ENCODE peak calls at places on chromosomes 5 and 9, in five cellular contexts. P is Panc1; U is CD8-positive, alpha-beta T cell; T is right cardiac atrium; D is fibroblast of villous mesenchyme. M is an unnamed sample.

GRCh38 chr5:123617561-123617960 is 105.6 kb downstream of the CSNK1G3 start:
- DNase-seq in P (no peak), U (no peak), T (no peak), D (no peak), M (no peak)

GRCh38 chr9:104329245-104329644 is 174.8 kb upstream of the OR13F1 start:
- DNase-seq in P (no peak), U (no peak), T (no peak), D (no peak), M (no peak)

GRCh38 chr5:127892467-127893207 is 189.4 kb downstream of the CCDC192 start:
- DNase-seq in P (no peak), U (no peak), T (no peak), D (peak; percentile 47), M (peak; percentile 79)

GRCh38 chr5:127290019-127290945 is at the start of gene MEGF10:
- DNase-seq in P (no peak), U (no peak), T (peak; percentile 79), D (peak; percentile 44), M (peak; percentile 42)

GRCh38 chr5:109916481-109917153 is 226.9 kb downstream of the MAN2A1 start:
- DNase-seq in P (no peak), U (no peak), T (no peak), D (no peak), M (no peak)

GRCh38 chr5:1538741-1539392 is 15.1 kb upstream of the LPCAT1 start:
- DNase-seq in P (no peak), U (no peak), T (no peak), D (no peak), M (no peak)

GRCh38 chr9:34431661-34432060 is 26.7 kb downstream of the FAM219A start:
- DNase-seq in P (no peak), U (no peak), T (peak; percentile 56), D (no peak), M (no peak)

GRCh38 chr9:121763131-121763530 is 111.7 kb downstream of the DAB2IP start:
- DNase-seq in P (no peak), U (no peak), T (peak; percentile 24), D (no peak), M (no peak)

GRCh38 chr5:78843436-78843835 is 141.7 kb downstream of the ARSB start:
- DNase-seq in P (no peak), U (no peak), T (no peak), D (no peak), M (no peak)

GRCh38 chr5:59661939-59662615 is 231.4 kb downstream of the PDE4D start:
- DNase-seq in P (no peak), U (no peak), T (no peak), D (peak; percentile 45), M (peak; percentile 43)

DNA sequence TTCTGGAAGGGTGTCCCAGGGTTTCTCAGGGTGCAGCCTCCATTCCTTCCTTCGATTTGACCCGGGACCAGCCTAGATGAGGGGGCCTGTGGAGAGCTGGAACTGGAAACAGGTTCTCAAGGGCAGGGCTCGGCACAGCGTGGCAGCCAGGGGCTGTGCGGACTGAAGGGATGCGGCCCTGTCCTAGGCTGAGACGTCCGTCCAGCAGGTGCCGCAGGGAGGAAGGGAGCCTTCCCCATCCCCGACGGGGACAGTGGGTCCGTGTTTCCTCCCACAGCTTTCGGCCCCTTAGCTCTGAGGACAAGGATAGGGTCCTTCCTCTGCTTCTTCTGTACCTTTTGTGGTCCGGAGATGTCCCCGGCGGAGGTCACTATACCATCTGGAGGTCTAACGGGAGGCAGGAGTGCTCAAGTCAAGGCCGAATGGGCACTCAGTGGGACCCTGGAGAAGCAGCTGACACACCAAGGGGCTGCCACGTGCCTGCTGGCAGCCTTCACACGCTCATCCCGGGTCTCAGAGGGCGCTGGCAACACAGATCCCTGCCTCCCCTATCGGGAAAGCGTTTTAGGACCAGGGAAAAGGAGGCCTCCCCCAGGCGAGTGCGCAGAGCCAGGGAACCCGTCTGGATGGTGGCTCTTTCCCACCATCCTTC is 49.9 kb downstream of the USP20 start:
- DNase-seq in P (no peak), U (no peak), T (peak; percentile 82), D (no peak), M (no peak)
- H3K4me3 ChIP-seq in P (no peak overlapping the region), U (peak overlapping the region; percentile 92), T (peak overlapping the region; percentile 15), D (no peak overlapping the region), M (no peak overlapping the region)

GRCh38 chr9:127963359-127964064 is 17.3 kb downstream of the EEIG1 start:
- DNase-seq in P (no peak), U (no peak), T (peak; percentile 78), D (no peak), M (no peak)
- H3K4me3 ChIP-seq in P (no peak overlapping the region), U (peak overlapping the region; percentile 42), T (no peak overlapping the region), D (no peak overlapping the region), M (no peak overlapping the region)

DNA sequence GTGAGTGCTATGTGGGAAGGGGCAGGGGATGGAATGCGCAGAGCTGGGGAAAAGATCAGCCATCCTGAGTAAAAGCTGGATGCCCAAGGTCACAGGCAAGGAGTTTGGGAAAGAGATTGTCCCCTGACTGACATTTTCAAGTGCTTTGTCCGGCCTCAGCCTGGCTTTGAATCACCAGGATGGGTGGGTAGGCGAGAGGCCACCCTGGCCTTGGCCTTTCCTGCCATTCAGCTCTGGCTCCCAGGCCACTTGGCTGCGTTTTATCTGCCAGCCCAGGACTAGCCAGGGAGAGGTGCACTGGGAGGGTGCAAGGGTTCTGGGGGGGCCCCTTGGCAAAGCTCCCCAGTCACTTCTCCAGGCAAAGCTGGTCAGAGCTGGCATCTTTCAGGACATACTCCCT is 37.4 kb upstream of the SYNPO start:
- DNase-seq in P (no peak), U (no peak), T (peak; percentile 71), D (no peak), M (no peak)
- H3K4me3 ChIP-seq in P (no peak overlapping the region), U (no peak overlapping the region), T (no peak overlapping the region), D (no peak overlapping the region), M (peak overlapping the region; percentile 58)

GRCh38 chr9:130433168-130433946 is 11.4 kb upstream of the ASS1 start:
- DNase-seq in P (no peak), U (no peak), T (peak; percentile 81), D (peak; percentile 47), M (peak; percentile 49)

GRCh38 chr9:130432362-130432761 is 12.4 kb upstream of the ASS1 start:
- DNase-seq in P (no peak), U (no peak), T (peak; percentile 45), D (no peak), M (no peak)

GRCh38 chr9:130433947-130434262 is 10.9 kb upstream of the ASS1 start:
- DNase-seq in P (no peak), U (no peak), T (no peak), D (no peak), M (no peak)

GRCh38 chr9:130431536-130432303 is 13.0 kb upstream of the ASS1 start:
- DNase-seq in P (no peak), U (no peak), T (peak; percentile 39), D (no peak), M (no peak)

DNA sequence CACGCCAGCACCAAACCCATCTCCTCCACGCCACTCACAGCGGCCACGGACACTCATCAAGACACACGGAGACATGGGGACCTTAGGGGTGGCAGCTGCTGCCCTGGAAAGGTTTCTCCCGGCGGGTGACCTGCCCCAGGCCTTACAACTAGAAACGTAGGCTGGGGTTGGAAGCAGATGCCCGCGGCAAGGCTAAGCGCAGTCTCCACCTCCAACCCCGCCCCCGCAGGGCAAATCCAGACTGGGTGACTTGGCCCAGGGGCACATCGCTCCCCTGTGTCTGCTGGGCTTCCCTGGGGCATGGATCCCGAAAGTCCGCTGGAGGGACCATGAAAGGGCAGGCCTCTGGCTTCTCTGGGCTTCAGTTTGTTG is 12.0 kb upstream of the ASS1 start:
- DNase-seq in P (no peak), U (no peak), T (peak; percentile 46), D (no peak), M (no peak)
- H3K4me3 ChIP-seq in P (peak overlapping the region; percentile 41), U (peak overlapping the region; percentile 30), T (no peak overlapping the region), D (no peak overlapping the region), M (no peak overlapping the region)

GRCh38 chr5:131776451-131776850 is 20.4 kb downstream of the FNIP1 start:
- DNase-seq in P (no peak), U (no peak), T (no peak), D (no peak), M (peak; percentile 34)
- H3K4me3 ChIP-seq in P (no peak overlapping the region), U (no peak overlapping the region), T (no peak overlapping the region), D (no peak overlapping the region), M (no peak overlapping the region)

GRCh38 chr5:141186897-141187512 is at the start of gene PCDHB9:
- DNase-seq in P (no peak), U (no peak), T (no peak), D (peak; percentile 8), M (peak; percentile 7)
- H3K4me3 ChIP-seq in P (peak within 1 kb of the TSS; percentile 39), U (no peak within 1 kb of the TSS), T (peak within 1 kb of the TSS; percentile 6), D (no peak within 1 kb of the TSS), M (no peak within 1 kb of the TSS)

M was measured in fibroblast of pulmonary artery.